ENCODE peak calls at places on chromosomes 1 and 21, in five cellular contexts. G is HEK293T; U is T-cell; E is stimulated activated CD4-positive, alpha-beta T cell treated with anti-CD3 and anti-CD28 coated beads, Interleukin-2, amount 100 ng/mL, for 48 hours; S is ELF-1. T is an unnamed sample.

GRCh38 chr1:155078496-155079209 is at the start of gene EFNA3:
- DNase-seq in G (peak; percentile 92), U (no peak), E (peak; percentile 54), S (no peak), T (peak; percentile 56)

GRCh38 chr1:57422271-57423134 is 1.4 kb downstream of the DAB1 start:
- DNase-seq in G (peak; percentile 56), U (no peak), E (no peak), S (peak; percentile 67), T (peak; percentile 20)

GRCh38 chr1:41804176-41804575 is 114.5 kb downstream of the HIVEP3 start:
- DNase-seq in G (no peak), U (peak; percentile 17), E (no peak), S (no peak), T (peak; percentile 71)

GRCh38 chr1:200228081-200228480 is 181.8 kb downstream of the ZNF281 start:
- DNase-seq in G (no peak), U (no peak), E (no peak), S (no peak), T (no peak)

GRCh38 chr1:94697839-94698238 is 122.3 kb upstream of the SLC44A3 start:
- DNase-seq in G (no peak), U (no peak), E (no peak), S (no peak), T (no peak)

GRCh38 chr1:119132179-119132578 is 8.3 kb downstream of the WARS2 start:
- DNase-seq in G (no peak), U (no peak), E (no peak), S (no peak), T (no peak)

GRCh38 chr1:22753396-22754083 is 42.9 kb downstream of the EPHB2 start:
- DNase-seq in G (no peak), U (no peak), E (no peak), S (no peak), T (no peak)

GRCh38 chr1:27299385-27300252 is 22.3 kb upstream of the TMEM222 start:
- DNase-seq in G (no peak), U (no peak), E (no peak), S (peak; percentile 99), T (no peak)

GRCh38 chr21:46429754-46430681 is 28.7 kb upstream of the DIP2A start:
- DNase-seq in G (no peak), U (no peak), E (no peak), S (no peak), T (no peak)

GRCh38 chr1:43934279-43934985 is 831 bp downstream of the ARTN start:
- DNase-seq in G (peak; percentile 75), U (peak; percentile 39), E (peak; percentile 63), S (peak; percentile 95), T (peak; percentile 18)

GRCh38 chr1:153393926-153394325 is 3.1 kb upstream of the S100A8 start:
- DNase-seq in G (no peak), U (no peak), E (no peak), S (peak; percentile 59), T (no peak)

GRCh38 chr1:229643996-229644748 is 18.1 kb downstream of the URB2 start:
- DNase-seq in G (no peak), U (no peak), E (no peak), S (no peak), T (no peak)

GRCh38 chr1:39639333-39640130 is at the start of gene HEYL:
- DNase-seq in G (peak; percentile 84), U (peak; percentile 39), E (peak; percentile 69), S (peak; percentile 78), T (peak; percentile 26)

GRCh38 chr1:116115476-116115875 is 4.3 kb downstream of the MAB21L3 start:
- DNase-seq in G (no peak), U (no peak), E (no peak), S (no peak), T (no peak)

GRCh38 chr1:241447056-241447649 is 72.4 kb downstream of the FH start:
- DNase-seq in G (no peak), U (no peak), E (no peak), S (no peak), T (peak; percentile 24)

GRCh38 chr1:179921981-179922380 is 32.6 kb upstream of the CEP350 start:
- DNase-seq in G (no peak), U (no peak), E (no peak), S (no peak), T (no peak)

GRCh38 chr1:8660455-8660854 is 157.0 kb downstream of the RERE start:
- DNase-seq in G (no peak), U (no peak), E (no peak), S (peak; percentile 44), T (no peak)

GRCh38 chr1:89405275-89405929 is 41.5 kb downstream of the GBP6 start:
- DNase-seq in G (no peak), U (no peak), E (no peak), S (peak; percentile 8), T (no peak)

GRCh38 chr1:107555578-107555977 is 409.4 kb downstream of the VAV3 start:
- DNase-seq in G (no peak), U (no peak), E (no peak), S (no peak), T (no peak)

GRCh38 chr1:8463144-8463927 is 145.4 kb downstream of the SLC45A1 start:
- DNase-seq in G (no peak), U (peak; percentile 18), E (no peak), S (peak; percentile 65), T (no peak)

GRCh38 chr1:27357281-27358037 is 9.3 kb downstream of the MAP3K6 start:
- DNase-seq in G (peak; percentile 91), U (peak; percentile 83), E (peak; percentile 72), S (peak; percentile 97), T (peak; percentile 77)

GRCh38 chr1:46544561-46545240 is 6.7 kb downstream of the KNCN start:
- DNase-seq in G (no peak), U (no peak), E (no peak), S (no peak), T (no peak)

GRCh38 chr1:9724706-9725476 is 73.4 kb downstream of the PIK3CD start:
- DNase-seq in G (peak; percentile 80), U (peak; percentile 64), E (peak; percentile 65), S (peak; percentile 88), T (peak; percentile 71)

GRCh38 chr21:44454747-44455523 is at the start of gene LRRC3:
- DNase-seq in G (peak; percentile 100), U (peak; percentile 76), E (peak; percentile 69), S (peak; percentile 90), T (peak; percentile 82)

GRCh38 chr1:229237320-229237719 is 33.6 kb upstream of the RAB4A start:
- DNase-seq in G (no peak), U (no peak), E (no peak), S (peak; percentile 61), T (no peak)

GRCh38 chr1:84373446-84374141 is 24.7 kb upstream of the DNASE2B start:
- DNase-seq in G (no peak), U (no peak), E (no peak), S (no peak), T (no peak)